ENCODE peak calls at places on chromosomes 3 and 15, in nine cellular contexts. K is psoas muscle; D is A549; G is AG04450; U is neural crest cell; P is CD4-positive, alpha-beta T cell; Y is choroid plexus epithelial cell; N is AG10803; I is uterus. S is an unnamed sample.

GRCh38 chr3:5226783-5227182 is 39.3 kb downstream of the EDEM1 start:
- DNase-seq in P (no peak), K (no peak), I (no peak), G (no peak), N (peak), D (peak), Y (peak), U (no peak), S (no peak)

GRCh38 chr3:10215578-10216368 is 32.5 kb upstream of the TATDN2 start:
- DNase-seq in G (no peak), K (no peak), D (no peak), U (no peak), N (no peak), Y (no peak), P (no peak), I (no peak), S (no peak)

GRCh38 chr3:156388469-156389150 is 166.3 kb downstream of the SSR3 start:
- DNase-seq in U (no peak), N (peak), D (no peak), G (peak), K (no peak), I (no peak), Y (peak), P (no peak), S (no peak)

GRCh38 chr3:108297636-108298035 is 1.3 kb downstream of the HHLA2 start:
- DNase-seq in I (no peak), Y (peak), U (no peak), K (no peak), G (no peak), N (no peak), D (no peak), P (no peak), S (peak)

GRCh38 chr15:46089438-46090044 is 454.7 kb downstream of the SQOR start:
- DNase-seq in D (no peak), P (no peak), Y (no peak), K (no peak), U (no peak), I (no peak), N (no peak), G (no peak), S (no peak)

GRCh38 chr3:190807719-190808375 is 54.6 kb downstream of the GMNC start:
- DNase-seq in U (no peak), I (peak), Y (peak), G (no peak), N (no peak), P (no peak), K (peak), D (no peak), S (peak)

GRCh38 chr3:56622381-56622780 is 60.7 kb downstream of the TASOR start:
- DNase-seq in K (no peak), P (no peak), U (no peak), I (no peak), Y (no peak), N (no peak), D (no peak), G (no peak), S (no peak)

GRCh38 chr15:93929375-93930094 is 301.8 kb upstream of the MCTP2 start:
- DNase-seq in I (peak), Y (peak), N (peak), U (no peak), D (no peak), G (peak), P (no peak), K (peak), S (no peak)

GRCh38 chr3:181725830-181726229 is 14.1 kb downstream of the SOX2 start:
- DNase-seq in K (no peak), D (no peak), N (no peak), G (no peak), I (no peak), P (no peak), U (peak), Y (no peak), S (no peak)

GRCh38 chr3:181727122-181728036 is 15.7 kb downstream of the SOX2 start:
- DNase-seq in N (no peak), G (no peak), I (no peak), Y (no peak), P (no peak), U (no peak), D (no peak), K (no peak), S (no peak)

GRCh38 chr3:181728470-181728869 is 16.7 kb downstream of the SOX2 start:
- DNase-seq in N (no peak), G (no peak), K (no peak), I (no peak), P (no peak), U (no peak), Y (no peak), D (no peak), S (no peak)

GRCh38 chr3:181725033-181725775 is 13.5 kb downstream of the SOX2 start:
- DNase-seq in Y (no peak), U (no peak), G (no peak), D (no peak), N (no peak), K (no peak), P (no peak), I (no peak), S (no peak)

DNA sequence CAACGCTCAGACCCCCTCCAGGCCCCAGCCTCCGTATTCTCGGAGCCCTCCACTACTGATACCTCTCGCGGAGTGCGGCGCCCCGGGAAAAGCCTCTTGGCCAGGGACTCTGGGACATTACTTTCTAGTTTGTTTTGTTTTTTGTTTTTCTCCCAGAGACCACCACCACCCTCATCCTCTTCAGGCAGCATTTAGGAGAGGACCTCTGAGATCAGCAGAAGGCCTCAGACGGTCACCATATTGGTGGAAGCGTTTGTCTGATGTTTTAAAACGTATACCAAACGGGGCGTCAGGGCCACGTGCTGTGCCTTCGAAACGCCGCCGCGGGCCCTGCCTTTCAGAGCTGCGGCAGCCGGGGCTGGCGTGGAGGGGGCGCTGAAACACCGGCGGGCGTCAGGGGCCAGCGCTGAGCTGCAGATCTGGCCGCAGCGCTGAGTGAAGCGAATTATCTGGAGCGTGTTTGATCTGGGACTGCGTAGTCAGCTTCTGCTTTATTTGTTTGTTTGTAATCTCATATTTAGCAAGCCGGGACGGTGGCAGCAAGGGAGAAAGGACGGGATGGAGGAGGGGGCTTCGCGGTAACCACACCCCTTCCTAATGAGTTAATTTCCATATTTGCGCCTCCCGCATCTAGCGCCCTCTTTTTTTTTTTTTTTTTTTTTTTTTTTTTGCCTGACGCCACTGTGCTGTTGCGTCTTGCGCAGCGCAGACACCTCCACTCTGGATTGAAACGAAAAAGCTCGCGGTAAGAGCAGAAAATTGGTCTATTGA is 14.8 kb downstream of the SOX2 start:
- DNase-seq in U (peak), N (no peak), K (no peak), G (no peak), Y (no peak), D (peak), I (no peak), P (no peak), S (no peak)
- TF ChIP-seq CTCF in U (peak), N (no peak), K (no peak), G (no peak), Y (no peak), D (no peak), I (no peak), P (no peak), S (no peak)

DNA sequence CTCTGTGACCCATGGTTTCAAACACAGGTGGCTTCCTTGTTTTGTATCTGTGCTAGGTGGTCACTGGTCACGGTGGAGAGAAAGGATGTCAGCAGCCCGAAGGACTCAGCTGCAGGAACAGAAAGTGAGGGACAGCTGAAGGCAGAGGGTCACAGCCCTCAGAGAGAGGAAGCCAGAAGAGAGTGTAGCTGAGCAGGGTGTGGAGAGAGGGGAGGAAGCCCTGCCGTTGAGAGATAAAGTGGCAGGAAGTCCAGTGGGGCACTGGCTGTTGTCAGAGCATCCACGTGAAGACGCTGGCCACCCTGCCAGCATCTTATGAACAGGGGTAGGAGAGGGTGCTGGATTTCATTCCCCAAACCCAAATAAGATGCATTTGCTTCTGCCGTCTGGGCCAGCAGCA is 36.9 kb downstream of the LIMD1 start:
- DNase-seq in D (no peak), N (no peak), I (no peak), G (no peak), K (no peak), Y (no peak), U (no peak), P (no peak), S (no peak)
- TF ChIP-seq CTCF in D (no peak), N (no peak), I (no peak), G (no peak), K (no peak), Y (no peak), U (no peak), P (no peak), S (no peak)

DNA sequence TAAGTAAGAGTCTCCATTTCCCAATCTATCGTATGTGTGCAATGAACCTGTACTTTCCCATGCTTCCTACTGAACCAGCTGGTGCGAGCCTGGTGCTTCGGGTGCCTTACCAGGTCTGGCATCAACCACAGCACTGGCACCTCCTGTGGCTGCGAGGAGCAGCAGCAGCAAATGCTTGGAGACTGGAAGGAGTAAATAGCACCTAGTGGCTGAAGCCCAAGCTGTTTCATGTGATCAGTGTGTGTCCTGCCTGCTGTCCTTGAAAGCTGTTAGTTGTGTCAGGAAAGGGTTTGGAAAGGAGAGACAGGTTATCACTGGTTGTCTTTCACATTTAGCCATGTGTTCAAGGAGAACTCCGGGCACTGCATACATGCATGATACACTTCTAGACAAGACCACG is 31.8 kb downstream of the PCOLCE2 start:
- DNase-seq in G (no peak), K (peak), P (no peak), D (peak), N (no peak), Y (peak), U (no peak), I (no peak), S (peak)
- TF ChIP-seq CTCF in G (no peak), K (peak), P (no peak), D (peak), N (no peak), Y (peak), U (no peak), I (no peak), S (peak)

DNA sequence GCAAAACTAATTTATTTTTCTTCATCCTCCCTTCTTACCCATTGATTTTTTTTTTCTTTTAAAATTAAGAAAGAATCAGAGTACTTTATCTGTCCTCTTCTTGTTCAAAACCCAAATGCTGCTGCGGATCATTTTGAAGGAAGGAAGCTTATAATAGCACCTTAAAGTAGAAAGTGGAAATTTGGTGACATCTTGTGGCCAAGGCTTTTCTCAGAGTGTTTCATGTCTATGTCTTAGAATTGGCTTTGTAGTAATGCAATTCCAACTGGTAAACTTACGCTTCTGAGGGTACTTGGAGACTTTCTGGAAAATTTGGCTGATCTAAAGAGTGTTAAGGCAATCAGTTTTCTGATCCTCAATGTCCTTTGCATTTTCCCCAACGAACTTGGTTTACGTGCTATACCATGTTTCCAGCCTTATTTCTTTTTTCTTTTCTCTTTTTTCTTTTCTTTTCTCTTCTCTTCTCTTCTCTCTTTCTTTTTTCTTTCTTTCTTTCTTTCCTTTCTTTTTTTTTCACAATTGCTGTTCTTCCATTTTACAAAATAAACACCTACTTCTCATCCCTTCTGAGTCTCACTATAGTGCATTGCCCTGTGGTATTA is 30.7 kb downstream of the C3orf38 start:
- DNase-seq in P (no peak), N (peak), U (no peak), Y (peak), G (peak), K (no peak), I (no peak), D (peak), S (peak)
- TF ChIP-seq CTCF in P (peak), N (peak), U (peak), Y (peak), G (peak), K (no peak), I (no peak), D (peak), S (peak)

GRCh38 chr3:43879166-43879565 is 188.4 kb downstream of the ABHD5 start:
- DNase-seq in D (peak), G (no peak), K (no peak), Y (peak), I (no peak), P (no peak), N (no peak), U (no peak), S (peak)
- TF ChIP-seq CTCF in D (peak), G (peak), K (no peak), Y (peak), I (no peak), P (no peak), N (peak), U (peak), S (no peak)

GRCh38 chr15:60138397-60138968 is 134.4 kb downstream of the FOXB1 start:
- DNase-seq in Y (no peak), N (no peak), G (no peak), P (no peak), D (no peak), U (no peak), K (no peak), I (no peak), S (no peak)

GRCh38 chr15:60137711-60138396 is 133.7 kb downstream of the FOXB1 start:
- DNase-seq in U (no peak), N (peak), P (no peak), G (no peak), I (no peak), Y (peak), K (no peak), D (no peak), S (no peak)

GRCh38 chr15:60135961-60136360 is 131.8 kb downstream of the FOXB1 start:
- DNase-seq in I (no peak), P (no peak), K (no peak), N (no peak), D (no peak), Y (no peak), U (no peak), G (no peak), S (no peak)

GRCh38 chr15:60130811-60131210 is 126.7 kb downstream of the FOXB1 start:
- DNase-seq in P (no peak), K (no peak), U (no peak), D (no peak), N (no peak), I (no peak), Y (no peak), G (no peak), S (no peak)

GRCh38 chr15:60134609-60135008 is 130.5 kb downstream of the FOXB1 start:
- DNase-seq in N (no peak), D (peak), Y (no peak), I (no peak), P (no peak), U (no peak), K (no peak), G (no peak), S (peak)
- TF ChIP-seq CTCF in N (peak), D (peak), Y (peak), I (no peak), P (no peak), U (no peak), K (no peak), G (no peak), S (peak)

GRCh38 chr15:74050835-74051234 is 31.5 kb downstream of the GOLGA6A start:
- DNase-seq in K (no peak), G (no peak), I (peak), Y (no peak), P (no peak), D (no peak), N (no peak), U (no peak), S (no peak)

GRCh38 chr15:74055804-74056203 is 26.5 kb downstream of the GOLGA6A start:
- DNase-seq in K (no peak), D (no peak), I (no peak), Y (no peak), P (no peak), U (no peak), G (no peak), N (no peak), S (no peak)

GRCh38 chr15:74050127-74050526 is 32.2 kb downstream of the GOLGA6A start:
- DNase-seq in Y (no peak), I (no peak), K (no peak), N (no peak), P (no peak), D (no peak), G (no peak), U (no peak), S (no peak)

GRCh38 chr15:74053497-74053896 is 28.9 kb downstream of the GOLGA6A start:
- DNase-seq in D (no peak), I (peak), Y (no peak), P (no peak), K (no peak), N (no peak), G (no peak), U (no peak), S (no peak)

GRCh38 chr15:74053941-74054529 is 28.3 kb downstream of the GOLGA6A start:
- DNase-seq in K (peak), P (peak), N (peak), I (peak), U (peak), G (peak), Y (peak), D (peak), S (peak)
- TF ChIP-seq CTCF in K (peak), P (peak), N (peak), I (peak), U (peak), G (peak), Y (peak), D (peak), S (peak)

DNA sequence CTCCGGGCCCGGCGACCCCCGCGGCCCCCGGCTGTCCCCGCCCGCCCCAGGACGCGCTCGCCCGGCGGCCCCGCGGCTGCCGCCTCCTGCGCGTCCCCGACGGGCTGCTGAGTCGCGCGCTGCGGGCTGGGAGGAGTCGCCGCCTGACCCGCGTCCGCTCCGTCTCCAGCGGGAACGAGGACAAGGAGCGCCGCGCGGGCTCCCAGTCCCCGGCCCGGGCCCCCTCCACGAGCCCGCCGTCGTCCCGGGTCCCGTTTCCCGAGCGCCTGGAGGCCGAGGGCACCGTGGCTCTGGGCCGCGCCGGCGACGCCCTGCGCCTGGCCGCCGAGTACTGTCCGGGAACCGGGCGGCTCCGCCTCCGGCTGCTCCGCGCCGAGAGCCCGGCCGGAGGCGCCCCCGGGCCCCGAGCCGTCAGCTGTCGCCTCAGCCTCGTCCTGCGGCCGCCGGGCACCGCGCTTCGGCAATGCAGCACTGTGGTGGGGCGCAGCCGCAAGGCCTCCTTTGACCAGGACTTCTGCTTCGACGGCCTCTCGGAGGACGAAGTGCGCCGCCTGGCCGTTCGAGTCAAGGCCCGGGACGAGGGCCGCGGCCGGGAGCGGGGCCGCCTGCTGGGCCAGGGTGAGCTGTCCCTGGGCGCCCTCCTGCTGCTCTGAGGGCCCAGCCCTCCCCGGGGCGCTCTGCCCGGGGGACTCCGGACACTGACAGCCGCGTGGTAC is 1.5 kb downstream of the C2CD4A start:
- DNase-seq in K (peak), U (peak), I (no peak), G (no peak), D (peak), N (peak), Y (no peak), P (no peak), S (peak)
- TF ChIP-seq CTCF in K (peak), U (peak), I (no peak), G (peak), D (peak), N (no peak), Y (peak), P (no peak), S (peak)